ENCODE peak calls at places on chromosomes 2 and 18, in seven cellular contexts. M is Calu3, J is astrocyte, W is Panc1, U is psoas muscle, T is GM12865, Y is fibroblast of villous mesenchyme. H is an unnamed sample.

GRCh38 chr2:223944704-223945531 is at the start of gene WDFY1:
- DNase-seq in M (peak; percentile 90), J (peak; percentile 78), W (peak; percentile 20), U (peak; percentile 95), T (peak; percentile 93), Y (peak; percentile 89), H (peak; percentile 97)

GRCh38 chr18:45361148-45361851 is 254.0 kb upstream of the SLC14A2 start:
- DNase-seq in M (no peak), J (peak; percentile 55), W (no peak), U (no peak), T (no peak), Y (peak; percentile 13), H (no peak)

GRCh38 chr2:128504242-128505149 is 185.8 kb upstream of the HS6ST1 start:
- DNase-seq in M (no peak), J (no peak), W (no peak), U (no peak), T (peak; percentile 34), Y (no peak), H (no peak)

GRCh38 chr2:6883448-6884122 is 6.0 kb downstream of the RSAD2 start:
- DNase-seq in M (no peak), J (no peak), W (no peak), U (no peak), T (no peak), Y (no peak), H (no peak)

GRCh38 chr2:204749319-204749718 is 204.0 kb downstream of the PARD3B start:
- DNase-seq in M (no peak), J (peak; percentile 82), W (no peak), U (no peak), T (no peak), Y (no peak), H (no peak)

GRCh38 chr18:23235860-23236259 is 100.6 kb downstream of the CABLES1 start:
- DNase-seq in M (no peak), J (no peak), W (no peak), U (no peak), T (no peak), Y (no peak), H (no peak)

GRCh38 chr2:50401772-50402653 is 629.9 kb downstream of the NRXN1 start:
- DNase-seq in M (peak; percentile 63), J (peak; percentile 26), W (peak; percentile 61), U (no peak), T (peak; percentile 66), Y (peak; percentile 37), H (no peak)

GRCh38 chr2:182504903-182505302 is 78.1 kb upstream of the PDE1A start:
- DNase-seq in M (no peak), J (peak; percentile 84), W (no peak), U (no peak), T (no peak), Y (peak; percentile 91), H (no peak)

GRCh38 chr2:235444101-235444597 is 49.7 kb upstream of the AGAP1 start:
- DNase-seq in M (peak; percentile 75), J (no peak), W (no peak), U (no peak), T (no peak), Y (no peak), H (no peak)

GRCh38 chr2:210128961-210129360 is 42.2 kb downstream of the KANSL1L start:
- DNase-seq in M (no peak), J (no peak), W (no peak), U (no peak), T (no peak), Y (no peak), H (no peak)

GRCh38 chr2:26048791-26049190 is 14.9 kb downstream of the RAB10 start:
- DNase-seq in M (no peak), J (no peak), W (no peak), U (no peak), T (no peak), Y (no peak), H (no peak)

GRCh38 chr2:143901185-143901842 is 618.6 kb downstream of the ZEB2 start:
- DNase-seq in M (peak; percentile 31), J (peak; percentile 98), W (no peak), U (no peak), T (peak; percentile 34), Y (peak; percentile 68), H (no peak)

GRCh38 chr18:67705748-67706147 is 189.2 kb upstream of the DSEL start:
- DNase-seq in M (no peak), J (no peak), W (no peak), U (no peak), T (no peak), Y (peak; percentile 10), H (no peak)

GRCh38 chr2:191677091-191677645 is 768 bp upstream of the NABP1 start:
- DNase-seq in M (peak; percentile 15), J (peak; percentile 96), W (no peak), U (no peak), T (peak; percentile 86), Y (peak; percentile 93), H (no peak)

GRCh38 chr2:37168217-37168981 is 11.6 kb upstream of the EIF2AK2 start:
- DNase-seq in M (peak; percentile 44), J (peak; percentile 23), W (peak; percentile 45), U (no peak), T (peak; percentile 50), Y (peak; percentile 62), H (no peak)

GRCh38 chr2:179344280-179344961 is 79.8 kb upstream of the SESTD1 start:
- DNase-seq in M (no peak), J (no peak), W (no peak), U (no peak), T (no peak), Y (peak; percentile 45), H (no peak)

GRCh38 chr2:43312751-43313641 is 86.6 kb upstream of the ZFP36L2 start:
- DNase-seq in M (no peak), J (peak; percentile 81), W (no peak), U (no peak), T (no peak), Y (peak; percentile 93), H (no peak)

GRCh38 chr2:182522428-182522896 is 95.6 kb upstream of the PDE1A start:
- DNase-seq in M (no peak), J (peak; percentile 73), W (no peak), U (no peak), T (no peak), Y (no peak), H (no peak)

GRCh38 chr2:160440888-160441287 is 52.7 kb downstream of the RBMS1 start:
- DNase-seq in M (no peak), J (no peak), W (no peak), U (no peak), T (no peak), Y (peak; percentile 27), H (no peak)

GRCh38 chr2:85393836-85394235 is 16.3 kb downstream of the CAPG start:
- DNase-seq in M (no peak), J (no peak), W (no peak), U (no peak), T (no peak), Y (no peak), H (peak; percentile 54)

GRCh38 chr18:46320928-46321855 is 217.0 kb downstream of the HAUS1 start:
- DNase-seq in M (no peak), J (peak; percentile 86), W (no peak), U (no peak), T (no peak), Y (peak; percentile 12), H (no peak)

GRCh38 chr2:218009191-218010114 is 6.7 kb upstream of the TNS1 start:
- DNase-seq in M (no peak), J (no peak), W (no peak), U (no peak), T (no peak), Y (no peak), H (no peak)

GRCh38 chr2:218011641-218012040 is 8.8 kb upstream of the TNS1 start:
- DNase-seq in M (no peak), J (no peak), W (no peak), U (no peak), T (no peak), Y (no peak), H (no peak)

GRCh38 chr2:218008060-218009040 is 5.6 kb upstream of the TNS1 start:
- DNase-seq in M (no peak), J (peak; percentile 64), W (no peak), U (no peak), T (no peak), Y (no peak), H (no peak)

GRCh38 chr2:218010838-218011616 is 8.2 kb upstream of the TNS1 start:
- DNase-seq in M (no peak), J (no peak), W (no peak), U (peak; percentile 55), T (no peak), Y (no peak), H (no peak)

GRCh38 chr2:218010116-218010837 is 7.5 kb upstream of the TNS1 start:
- DNase-seq in M (peak; percentile 76), J (no peak), W (no peak), U (peak; percentile 82), T (no peak), Y (peak; percentile 44), H (no peak)
- TF ChIP-seq CTCF in M (no peak), J (peak; percentile 17), W (no peak), U (peak; percentile 55), T (peak; percentile 17), Y (peak; percentile 60), H (peak; percentile 84)

GRCh38 chr2:231198291-231199173 is at the start of gene ARMC9:
- DNase-seq in M (peak; percentile 85), J (peak; percentile 37), W (peak; percentile 35), U (peak; percentile 83), T (peak; percentile 85), Y (peak; percentile 60), H (no peak)
- TF ChIP-seq CTCF in M (no peak), J (no peak), W (no peak), U (no peak), T (no peak), Y (no peak), H (no peak)

GRCh38 chr18:12086677-12087482 is 6.8 kb upstream of the ANKRD62 start:
- DNase-seq in M (no peak), J (no peak), W (no peak), U (peak; percentile 42), T (no peak), Y (no peak), H (no peak)
- TF ChIP-seq CTCF in M (no peak), J (no peak), W (no peak), U (no peak), T (no peak), Y (no peak), H (no peak)

DNA sequence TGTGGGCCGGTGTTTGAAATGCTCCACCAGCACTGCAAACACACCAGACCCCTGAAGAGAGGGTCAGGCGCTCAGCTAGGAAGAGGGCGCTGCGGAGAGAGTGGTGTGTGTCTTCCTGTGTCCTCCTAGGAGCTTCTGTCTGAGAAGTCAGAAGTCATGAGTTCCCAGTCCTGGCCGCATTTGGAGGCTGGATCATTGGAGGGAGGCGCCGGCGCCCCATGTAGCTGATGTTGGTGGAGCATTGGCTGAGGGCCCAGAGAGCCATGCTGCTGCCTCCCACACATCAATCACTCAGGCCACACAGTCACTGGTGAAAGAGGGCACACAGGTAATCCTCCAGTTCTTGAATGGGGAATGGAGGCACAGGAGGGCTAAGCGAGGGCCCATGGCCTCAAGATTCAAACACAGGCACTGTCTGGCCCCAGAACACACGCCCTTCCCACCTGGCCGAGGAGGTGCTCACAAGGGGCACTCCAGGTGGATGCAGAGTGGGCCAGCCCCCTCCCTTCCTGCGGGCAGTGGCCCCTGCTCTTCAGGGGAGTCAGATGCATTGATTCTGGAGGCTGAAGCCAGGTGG is 66.3 kb downstream of the RRM2 start:
- DNase-seq in M (no peak), J (no peak), W (no peak), U (no peak), T (no peak), Y (no peak), H (peak; percentile 65)
- TF ChIP-seq CTCF in M (no peak), J (no peak), W (no peak), U (no peak), T (no peak), Y (no peak), H (no peak)